ENCODE peak calls at places on chromosome 1, in six cellular contexts. T is A549, L is endothelial cell of umbilical vein, M is HepG2, K is K562, W is WTC11. A is an unnamed sample.

GRCh38 chr1:211732276-211732571 is 56.8 kb upstream of the NEK2 start:
- DNase-seq in T (no peak), L (no peak), M (no peak), K (no peak), W (no peak), A (no peak)

GRCh38 chr1:18373151-18373550 is 107.6 kb upstream of the KLHDC7A start:
- DNase-seq in T (no peak), L (no peak), M (no peak), K (no peak), W (no peak), A (no peak)

GRCh38 chr1:160125761-160126160 is 10.2 kb downstream of the ATP1A2 start:
- DNase-seq in T (no peak), L (no peak), M (no peak), K (no peak), W (no peak), A (no peak)

GRCh38 chr1:33470495-33471012 is 1.9 kb upstream of the ZSCAN20 start:
- DNase-seq in T (peak), L (peak), M (peak), K (peak), W (peak), A (peak)

GRCh38 chr1:38858833-38859560 is 575 bp downstream of the RRAGC start:
- DNase-seq in T (peak), L (peak), M (peak), K (peak), W (no peak), A (no peak)

GRCh38 chr1:173867141-173867752 is 542 bp downstream of the GAS5 start:
- DNase-seq in T (no peak), L (no peak), M (no peak), K (no peak), W (peak), A (no peak)

GRCh38 chr1:94741510-94741909 is 78.6 kb upstream of the SLC44A3 start:
- DNase-seq in T (no peak), L (no peak), M (no peak), K (no peak), W (no peak), A (no peak)

GRCh38 chr1:236163460-236164153 is 21.3 kb downstream of the GPR137B start:
- DNase-seq in T (no peak), L (no peak), M (no peak), K (no peak), W (no peak), A (no peak)

GRCh38 chr1:31155216-31155806 is 84.4 kb downstream of the NKAIN1 start:
- DNase-seq in T (peak), L (peak), M (peak), K (peak), W (peak), A (peak)

GRCh38 chr1:54962612-54963395 is 17.6 kb upstream of the TMEM61 start:
- DNase-seq in T (no peak), L (no peak), M (no peak), K (no peak), W (no peak), A (no peak)

GRCh38 chr1:73910466-73910865 is 287.5 kb downstream of the LRRIQ3 start:
- DNase-seq in T (no peak), L (no peak), M (no peak), K (no peak), W (no peak), A (no peak)

GRCh38 chr1:108533351-108534083 is 26.4 kb upstream of the EEIG2 start:
- DNase-seq in T (no peak), L (no peak), M (no peak), K (peak), W (peak), A (no peak)

GRCh38 chr1:168235548-168235885 is 9.7 kb downstream of the SFT2D2 start:
- DNase-seq in T (no peak), L (no peak), M (no peak), K (no peak), W (no peak), A (no peak)

GRCh38 chr1:39102537-39103320 is 76.6 kb downstream of the NDUFS5 start:
- DNase-seq in T (peak), L (peak), M (peak), K (peak), W (no peak), A (no peak)

GRCh38 chr1:203799157-203799556 is 3.7 kb downstream of the ZBED6 start:
- DNase-seq in T (no peak), L (no peak), M (no peak), K (no peak), W (no peak), A (no peak)

GRCh38 chr1:150550222-150551048 is 1.2 kb downstream of the ADAMTSL4 start:
- DNase-seq in T (no peak), L (no peak), M (no peak), K (peak), W (no peak), A (no peak)

GRCh38 chr1:214310777-214311690 is 30.1 kb downstream of the SMYD2 start:
- DNase-seq in T (no peak), L (no peak), M (no peak), K (no peak), W (no peak), A (no peak)

GRCh38 chr1:59013276-59013927 is 229.6 kb upstream of the JUN start:
- DNase-seq in T (no peak), L (peak), M (no peak), K (no peak), W (peak), A (peak)

GRCh38 chr1:5111581-5111980 is 457.2 kb downstream of the AJAP1 start:
- DNase-seq in T (no peak), L (no peak), M (no peak), K (no peak), W (no peak), A (no peak)

GRCh38 chr1:74362691-74363090 is 127.5 kb downstream of the TNNI3K start:
- DNase-seq in T (no peak), L (no peak), M (no peak), K (no peak), W (no peak), A (no peak)

GRCh38 chr1:111958075-111958474 is 31.4 kb downstream of the KCND3 start:
- DNase-seq in T (no peak), L (no peak), M (no peak), K (no peak), W (no peak), A (no peak)

GRCh38 chr1:164675342-164675904 is 116.4 kb downstream of the PBX1 start:
- DNase-seq in T (no peak), L (no peak), M (no peak), K (no peak), W (no peak), A (no peak)

GRCh38 chr1:184389446-184389845 is 2.6 kb downstream of the C1orf21 start:
- DNase-seq in T (no peak), L (no peak), M (no peak), K (no peak), W (no peak), A (no peak)

GRCh38 chr1:50023292-50024159 is at the start of gene AGBL4:
- DNase-seq in T (peak), L (peak), M (no peak), K (peak), W (peak), A (no peak)

GRCh38 chr1:48931571-48932251 is 155.0 kb upstream of the BEND5 start:
- DNase-seq in T (peak), L (peak), M (no peak), K (no peak), W (no peak), A (no peak)

GRCh38 chr1:90925928-90926869 is 95.6 kb downstream of the ZNF644 start:
- DNase-seq in T (peak), L (no peak), M (peak), K (peak), W (no peak), A (peak)

GRCh38 chr1:192578144-192578909 is 2.8 kb downstream of the RGS1 start:
- DNase-seq in T (no peak), L (no peak), M (no peak), K (no peak), W (no peak), A (no peak)

GRCh38 chr1:29452463-29453230 is 216.3 kb downstream of the PTPRU start:
- DNase-seq in T (no peak), L (no peak), M (no peak), K (no peak), W (no peak), A (no peak)

GRCh38 chr1:94316183-94316582 is 78.8 kb upstream of the ARHGAP29 start:
- DNase-seq in T (no peak), L (no peak), M (peak), K (no peak), W (no peak), A (no peak)

GRCh38 chr1:154959448-154959825 is 2.1 kb downstream of the PYGO2 start:
- DNase-seq in T (no peak), L (no peak), M (no peak), K (no peak), W (no peak), A (no peak)

GRCh38 chr1:50981741-50982140 is 11.7 kb downstream of the CDKN2C start:
- DNase-seq in T (no peak), L (no peak), M (no peak), K (peak), W (no peak), A (no peak)

GRCh38 chr1:209845405-209845725 is 17.6 kb downstream of the UTP25 start:
- DNase-seq in T (no peak), L (no peak), M (no peak), K (no peak), W (no peak), A (no peak)

GRCh38 chr1:9476790-9477463 is 62.3 kb upstream of the SLC25A33 start:
- DNase-seq in T (peak), L (no peak), M (no peak), K (no peak), W (no peak), A (no peak)

GRCh38 chr1:101907264-101907663 is 89.5 kb downstream of the OLFM3 start:
- DNase-seq in T (no peak), L (no peak), M (no peak), K (no peak), W (no peak), A (no peak)

GRCh38 chr1:225651872-225652725 is 824 bp downstream of the ENAH start:
- DNase-seq in T (peak), L (no peak), M (peak), K (no peak), W (peak), A (no peak)

GRCh38 chr1:184769241-184769640 is 14.6 kb upstream of the EDEM3 start:
- DNase-seq in T (no peak), L (no peak), M (no peak), K (no peak), W (no peak), A (no peak)

GRCh38 chr1:204630460-204630905 is 55.1 kb downstream of the LRRN2 start:
- DNase-seq in T (no peak), L (no peak), M (no peak), K (peak), W (no peak), A (no peak)

GRCh38 chr1:31414692-31415370 is 1.8 kb downstream of the SERINC2 start:
- DNase-seq in T (no peak), L (no peak), M (no peak), K (no peak), W (no peak), A (no peak)

DNA sequence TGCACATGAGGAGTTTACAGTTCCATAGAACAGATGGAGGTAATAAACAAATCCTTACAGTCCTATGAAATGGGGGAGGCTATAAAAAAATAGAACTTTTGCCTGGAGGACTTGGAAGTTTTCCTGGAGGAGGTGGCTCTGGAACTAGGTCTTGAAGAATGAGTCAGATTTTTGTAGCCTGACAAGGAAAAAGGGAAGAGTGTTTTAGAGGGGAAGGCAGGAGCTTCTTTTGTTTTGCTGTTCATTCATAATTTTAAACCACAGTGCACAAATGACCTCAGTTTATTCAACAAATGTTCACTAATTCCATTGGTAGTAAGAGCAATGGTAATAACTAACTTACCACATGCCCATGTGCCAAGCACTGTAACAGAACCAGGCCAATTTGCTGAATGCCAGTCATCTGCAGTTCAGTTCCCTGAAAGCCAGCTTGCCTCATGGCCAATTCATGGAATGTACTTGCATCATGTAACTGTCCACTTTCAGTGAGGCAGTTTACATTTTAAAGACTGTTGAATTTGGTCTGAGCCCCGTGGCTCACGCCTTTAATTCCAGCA is 2.8 kb downstream of the DIO1 start:
- DNase-seq in T (no peak), L (no peak), M (peak), K (no peak), W (no peak), A (no peak)
- TF ChIP-seq JUN in T (no peak), L (no peak), M (no peak), K (no peak), W (no peak), A (no peak)

GRCh38 chr1:187685338-187685737 is 856.6 kb downstream of the PLA2G4A start:
- DNase-seq in T (no peak), L (peak), M (no peak), K (no peak), W (no peak), A (no peak)
- TF ChIP-seq JUN in T (no peak), L (no peak), M (no peak), K (no peak), W (no peak), A (no peak)

GRCh38 chr1:84877592-84877991 is 15.4 kb downstream of the LPAR3 start:
- DNase-seq in T (no peak), L (no peak), M (no peak), K (no peak), W (no peak), A (no peak)
- TF ChIP-seq JUN in T (no peak), L (no peak), M (no peak), K (no peak), W (no peak), A (no peak)

DNA sequence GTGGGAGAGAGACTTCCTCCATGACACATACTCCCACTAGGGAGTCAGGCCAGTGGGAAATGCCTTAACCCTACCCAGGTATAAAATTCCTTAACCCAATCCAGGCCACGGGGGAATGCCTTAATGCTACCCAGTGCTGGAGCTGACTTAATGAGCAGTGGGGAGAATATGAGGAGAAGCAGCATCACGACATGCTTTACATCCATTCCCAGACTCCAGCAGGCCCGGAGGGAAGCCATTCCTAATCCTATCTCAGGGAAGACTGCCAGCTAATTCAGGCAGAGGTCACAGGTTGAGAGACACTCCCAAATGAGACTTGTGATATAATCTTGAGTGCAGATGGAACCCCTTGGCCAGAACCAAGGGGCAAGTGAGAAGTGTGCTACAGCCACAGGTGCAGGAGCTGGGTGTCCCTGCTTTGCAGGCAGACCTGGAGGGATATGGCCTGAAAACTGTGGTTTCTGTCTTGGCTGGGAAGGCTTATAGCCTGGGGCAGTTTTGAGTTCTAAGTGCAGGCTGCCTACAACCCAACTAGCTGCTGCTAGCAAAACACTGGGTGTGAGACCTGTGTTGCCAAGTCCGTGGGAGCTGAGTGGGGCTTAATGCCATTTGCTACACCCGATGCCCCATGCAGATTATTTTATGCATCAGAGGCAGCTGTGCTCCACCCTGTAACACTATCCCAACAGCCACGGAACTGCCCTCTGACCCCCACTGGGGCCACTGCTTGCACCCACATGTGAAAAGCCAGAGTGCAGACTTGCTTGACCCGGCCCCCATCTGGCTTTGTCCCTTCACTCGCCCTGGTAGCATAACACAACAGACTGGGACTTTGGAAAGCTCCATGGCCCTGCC is 45.2 kb upstream of the GUCA2A start:
- DNase-seq in T (no peak), L (no peak), M (no peak), K (no peak), W (no peak), A (no peak)
- TF ChIP-seq JUN in T (no peak), L (no peak), M (no peak), K (no peak), W (no peak), A (no peak)

DNA sequence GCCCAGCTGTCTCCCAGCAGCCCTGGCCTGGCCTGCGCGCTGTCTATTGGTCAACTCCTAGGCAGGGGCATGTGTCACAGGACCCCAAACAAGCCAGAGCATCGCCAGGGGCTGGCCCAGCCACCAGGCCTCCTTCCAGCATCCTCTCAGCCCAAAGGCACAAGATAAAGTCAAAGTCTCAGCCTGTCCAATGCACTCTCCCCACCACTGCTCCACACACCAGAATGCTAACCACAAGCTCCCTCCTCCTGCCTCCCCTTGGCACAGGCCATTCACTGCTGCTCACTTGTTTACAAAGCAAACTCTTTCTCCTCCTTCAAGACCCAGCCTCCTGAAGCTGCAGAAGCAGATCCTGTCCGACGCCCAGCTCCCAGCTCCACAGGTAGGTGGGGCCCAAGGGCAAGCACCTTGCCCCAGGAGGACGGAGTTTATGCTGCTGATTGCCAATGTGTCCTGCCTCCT is 133.4 kb downstream of the DMRTB1 start:
- DNase-seq in T (peak), L (no peak), M (no peak), K (no peak), W (peak), A (peak)
- TF ChIP-seq JUN in T (no peak), L (no peak), M (no peak), K (no peak), W (no peak), A (no peak)

GRCh38 chr1:8443558-8444194 is 125.8 kb downstream of the SLC45A1 start:
- DNase-seq in T (no peak), L (peak), M (no peak), K (no peak), W (peak), A (peak)
- TF ChIP-seq JUN in T (no peak), L (no peak), M (no peak), K (no peak), W (no peak), A (no peak)

GRCh38 chr1:180611016-180611930 is 20.5 kb upstream of the XPR1 start:
- DNase-seq in T (no peak), L (peak), M (no peak), K (peak), W (no peak), A (no peak)
- TF ChIP-seq JUN in T (no peak), L (no peak), M (no peak), K (peak), W (no peak), A (no peak)

GRCh38 chr1:56452027-56453011 is 127.0 kb downstream of the PLPP3 start:
- DNase-seq in T (no peak), L (no peak), M (no peak), K (no peak), W (no peak), A (no peak)

GRCh38 chr1:56450004-56450666 is 129.2 kb downstream of the PLPP3 start:
- DNase-seq in T (no peak), L (no peak), M (peak), K (no peak), W (peak), A (no peak)

GRCh38 chr1:56451491-56451890 is 127.9 kb downstream of the PLPP3 start:
- DNase-seq in T (peak), L (no peak), M (no peak), K (no peak), W (no peak), A (no peak)

GRCh38 chr1:56453722-56454078 is 125.7 kb downstream of the PLPP3 start:
- DNase-seq in T (no peak), L (no peak), M (no peak), K (no peak), W (no peak), A (no peak)

GRCh38 chr1:56453016-56453721 is 126.2 kb downstream of the PLPP3 start:
- DNase-seq in T (no peak), L (no peak), M (peak), K (no peak), W (no peak), A (no peak)
- TF ChIP-seq JUN in T (no peak), L (no peak), M (no peak), K (no peak), W (no peak), A (no peak)

GRCh38 chr1:25126568-25126967 is 105.7 kb downstream of the SYF2 start:
- DNase-seq in T (no peak), L (no peak), M (peak), K (no peak), W (no peak), A (no peak)
- TF ChIP-seq JUN in T (no peak), L (no peak), M (no peak), K (no peak), W (no peak), A (no peak)

DNA sequence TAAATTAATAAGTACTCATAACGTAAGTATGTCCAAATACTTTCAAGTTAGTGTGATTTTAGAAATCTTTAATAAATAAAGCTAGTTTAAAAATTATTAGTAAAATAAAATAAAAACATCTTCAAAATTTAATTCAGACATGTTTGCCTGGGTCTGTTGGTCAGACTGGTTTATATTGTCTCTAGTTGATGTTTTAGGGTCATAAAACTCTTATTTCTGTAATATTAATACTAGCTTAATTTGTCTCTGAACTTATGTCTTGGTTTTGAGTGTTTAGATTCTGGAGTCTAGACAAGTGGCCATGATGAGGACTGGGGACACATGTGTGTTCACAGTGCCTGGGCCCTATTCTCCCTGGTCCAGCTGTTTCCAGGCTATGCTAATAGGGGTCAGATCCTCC is 184.5 kb upstream of the TNR start:
- DNase-seq in T (no peak), L (no peak), M (no peak), K (peak), W (no peak), A (no peak)
- TF ChIP-seq JUN in T (no peak), L (no peak), M (no peak), K (no peak), W (no peak), A (no peak)

A was measured in H1.